ENCODE peak calls at places on chromosomes 2 and 18, in nine cellular contexts. C, Y, R, E, N, A, W, F and U are unnamed samples.

GRCh38 chr18:8757598-8757997 is 52.2 kb downstream of the MTCL1 start:
- DNase-seq in E (peak; percentile 41), A (peak; percentile 19), R (no peak), N (no peak), Y (no peak), F (no peak), W (no peak), C (no peak), U (no peak)

GRCh38 chr18:45637546-45638327 is 22.5 kb downstream of the SLC14A2 start:
- DNase-seq in Y (no peak), C (no peak), R (no peak), N (no peak), E (no peak), A (no peak), W (no peak), F (peak; percentile 21), U (no peak)

GRCh38 chr2:19474128-19474527 is 115.7 kb upstream of the OSR1 start:
- DNase-seq in R (peak; percentile 80), Y (no peak), F (peak; percentile 74), C (peak; percentile 8), E (peak; percentile 39), W (no peak), N (peak; percentile 71), A (peak; percentile 51), U (no peak)

GRCh38 chr2:45675130-45675812 is 23.8 kb downstream of the PRKCE start:
- DNase-seq in E (peak; percentile 93), C (no peak), N (no peak), F (no peak), Y (peak; percentile 69), W (no peak), A (peak; percentile 93), R (no peak), U (no peak)

GRCh38 chr2:200065477-200065876 is 110.1 kb downstream of the MAIP1 start:
- DNase-seq in N (no peak), Y (no peak), F (no peak), C (no peak), E (no peak), A (no peak), W (no peak), R (no peak), U (no peak)

GRCh38 chr18:13625843-13626543 is 100.4 kb downstream of the FAM210A start:
- DNase-seq in R (no peak), C (no peak), F (no peak), W (no peak), N (no peak), A (no peak), E (no peak), Y (no peak), U (no peak)

GRCh38 chr2:157257312-157258252 is at the start of gene GALNT5:
- DNase-seq in A (peak; percentile 74), F (peak; percentile 46), E (peak; percentile 70), Y (peak; percentile 25), C (no peak), W (peak; percentile 52), N (no peak), R (peak; percentile 72), U (no peak)

GRCh38 chr2:189165656-189166380 is 13.7 kb downstream of the COL5A2 start:
- DNase-seq in N (no peak), A (no peak), Y (no peak), W (no peak), F (no peak), E (no peak), R (peak; percentile 8), C (no peak), U (no peak)

GRCh38 chr18:36355511-36355910 is 58.0 kb downstream of the FHOD3 start:
- DNase-seq in R (no peak), F (no peak), E (no peak), C (no peak), Y (no peak), A (peak; percentile 11), N (no peak), W (no peak), U (no peak)

GRCh38 chr2:232333361-232334135 is 45.0 kb upstream of the ALPP start:
- DNase-seq in W (peak; percentile 40), F (no peak), E (peak; percentile 51), N (no peak), C (no peak), A (peak; percentile 78), R (no peak), Y (peak; percentile 48), U (no peak)

GRCh38 chr18:31685097-31686082 is 1.0 kb upstream of the B4GALT6 start:
- DNase-seq in Y (peak; percentile 84), R (peak; percentile 79), W (peak; percentile 93), N (peak; percentile 40), F (peak; percentile 48), C (peak; percentile 94), E (peak; percentile 53), A (peak; percentile 79), U (peak; percentile 85)

GRCh38 chr2:206241767-206242166 is 32.7 kb upstream of the ZDBF2 start:
- DNase-seq in N (no peak), Y (no peak), R (no peak), E (no peak), C (no peak), W (no peak), F (peak; percentile 30), A (no peak), U (no peak)

GRCh38 chr2:237199082-237199481 is 113.4 kb downstream of the COPS8 start:
- DNase-seq in A (no peak), W (no peak), R (peak; percentile 59), F (peak; percentile 59), C (no peak), E (no peak), Y (no peak), N (no peak), U (no peak)

GRCh38 chr18:11310476-11311086 is 161.2 kb upstream of the PIEZO2 start:
- DNase-seq in R (peak; percentile 47), Y (peak; percentile 73), C (peak; percentile 44), N (no peak), E (peak; percentile 21), W (peak; percentile 67), A (peak; percentile 23), F (no peak), U (no peak)

GRCh38 chr2:46645681-46646162 is 166.4 kb downstream of the TMEM247 start:
- DNase-seq in A (peak; percentile 98), Y (no peak), C (no peak), N (no peak), R (peak; percentile 80), F (peak; percentile 86), W (no peak), E (peak; percentile 99), U (no peak)

GRCh38 chr2:198807131-198807530 is 650.6 kb downstream of the SATB2 start:
- DNase-seq in N (no peak), A (no peak), W (no peak), Y (no peak), F (peak; percentile 2), E (no peak), R (peak; percentile 9), C (no peak), U (no peak)

GRCh38 chr18:22223263-22223960 is 54.0 kb downstream of the GATA6 start:
- DNase-seq in E (peak; percentile 98), F (peak; percentile 34), R (peak; percentile 89), A (peak; percentile 100), N (no peak), Y (peak; percentile 95), C (no peak), W (no peak), U (peak; percentile 73)

GRCh38 chr2:72148391-72148974 is 821 bp upstream of the CYP26B1 start:
- DNase-seq in N (no peak), C (peak; percentile 54), R (no peak), Y (no peak), E (no peak), F (no peak), W (peak; percentile 73), A (no peak), U (no peak)

GRCh38 chr2:215577356-215577755 is 141.5 kb upstream of the FN1 start:
- DNase-seq in N (no peak), Y (no peak), W (no peak), E (peak; percentile 85), A (peak; percentile 58), F (no peak), R (peak; percentile 28), C (no peak), U (no peak)

GRCh38 chr18:72223733-72224132 is 320.4 kb downstream of the CBLN2 start:
- DNase-seq in N (no peak), W (no peak), C (no peak), A (peak; percentile 82), R (no peak), E (peak; percentile 42), F (no peak), Y (no peak), U (no peak)

DNA sequence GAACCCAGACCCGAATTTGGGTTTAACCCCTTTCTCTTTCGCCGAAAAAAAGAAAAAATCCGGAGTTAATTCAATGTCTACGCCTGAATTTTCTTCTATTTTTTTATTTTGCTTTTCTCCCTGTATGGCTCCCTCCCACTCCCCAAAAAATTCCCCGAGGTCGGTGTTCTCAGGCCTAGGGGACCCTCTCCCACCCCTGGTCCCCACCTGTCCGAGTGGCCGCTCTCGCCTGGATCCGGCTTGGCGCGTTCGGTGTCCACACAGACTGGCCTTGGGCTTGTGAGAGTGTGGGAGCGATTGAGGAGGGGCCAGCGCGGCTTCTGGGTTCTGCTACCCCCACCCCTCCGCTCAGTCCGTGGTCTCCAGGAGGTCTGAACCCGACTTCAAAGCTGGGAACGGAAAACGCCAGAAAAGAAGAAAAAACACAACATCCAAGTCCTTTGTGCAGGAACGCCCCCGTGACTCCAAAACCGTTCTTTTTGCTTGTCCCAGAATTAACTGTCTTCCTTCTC is 5.7 kb upstream of the EN1 start:
- DNase-seq in Y (no peak), R (no peak), A (no peak), N (no peak), F (no peak), E (no peak), C (peak; percentile 34), W (no peak), U (no peak)
- TF ChIP-seq CTCF in Y (no peak), R (no peak), A (no peak), N (no peak), F (no peak), E (no peak), C (no peak), W (no peak), U (no peak)

GRCh38 chr2:224938670-224939309 is 103.5 kb downstream of the DOCK10 start:
- DNase-seq in F (peak; percentile 63), W (peak; percentile 60), R (peak; percentile 84), A (no peak), Y (no peak), E (no peak), N (no peak), C (no peak), U (no peak)
- TF ChIP-seq CTCF in F (no peak), W (no peak), R (no peak), A (no peak), Y (no peak), E (no peak), N (no peak), C (no peak), U (no peak)

GRCh38 chr2:186780701-186781316 is 68.2 kb downstream of the ZSWIM2 start:
- DNase-seq in A (peak; percentile 57), N (no peak), W (peak; percentile 70), E (peak; percentile 60), Y (peak; percentile 26), F (no peak), R (peak; percentile 17), C (peak; percentile 5), U (no peak)
- TF ChIP-seq CTCF in A (peak; percentile 22), N (peak; percentile 21), W (peak; percentile 77), E (no peak), Y (no peak), F (no peak), R (peak; percentile 23), C (peak; percentile 43), U (peak; percentile 24)

DNA sequence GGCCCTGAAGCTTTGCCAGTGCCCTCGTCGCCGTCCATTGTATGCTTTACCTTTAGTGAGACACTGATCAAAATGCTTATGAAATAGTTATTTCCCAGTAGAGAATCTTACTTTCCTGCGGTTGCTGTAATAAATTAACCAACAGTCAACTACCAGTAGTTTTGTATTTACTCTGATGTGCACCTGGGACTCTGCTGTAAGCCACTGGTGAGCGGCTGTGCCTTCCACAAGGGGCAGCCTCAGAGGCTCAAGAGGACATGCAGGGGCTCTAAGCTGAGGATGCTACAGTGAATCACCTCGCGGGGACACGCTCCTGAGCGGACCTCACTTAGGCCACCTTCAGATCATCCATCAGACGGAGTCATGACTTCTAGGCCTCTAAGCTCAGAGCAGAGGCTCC is 71.7 kb downstream of the BIN1 start:
- DNase-seq in E (no peak), N (no peak), A (no peak), F (no peak), C (no peak), Y (no peak), R (no peak), W (no peak), U (no peak)
- TF ChIP-seq CTCF in E (no peak), N (peak; percentile 6), A (no peak), F (no peak), C (no peak), Y (no peak), R (no peak), W (peak; percentile 9), U (no peak)